ENCODE peak calls at places on chromosomes 6 and 20, in nine cellular contexts. One of them, this sample, is unnamed.
A peak's percentile ranks its signal among the peaks of the same experiment; 100 is the strongest.

GRCh38 chr6:115969207-115969929 is 91.3 kb downstream of the FRK start:
- DNase-seq in A673: peak; percentile 88
- DNase-seq in IMR-90: no peak
- DNase-seq in CD8-positive, alpha-beta T cell: no peak
- DNase-seq in tibial nerve: no peak
- DNase-seq in cardiac muscle cell: no peak
- DNase-seq in cardiac fibroblast: peak; percentile 4
- DNase-seq in Calu3: peak; percentile 3
- DNase-seq in upper lobe of left lung: no peak
- DNase-seq in this sample: no peak

GRCh38 chr20:1820137-1821074 is 74.8 kb upstream of the SIRPA start:
- DNase-seq in cardiac muscle cell: no peak
- DNase-seq in IMR-90: peak; percentile 80
- DNase-seq in CD8-positive, alpha-beta T cell: no peak
- DNase-seq in upper lobe of left lung: peak; percentile 80
- DNase-seq in cardiac fibroblast: peak; percentile 83
- DNase-seq in tibial nerve: no peak
- DNase-seq in A673: no peak
- DNase-seq in Calu3: no peak
- DNase-seq in this sample: no peak

GRCh38 chr6:21451546-21452013 is 142.0 kb upstream of the SOX4 start:
- DNase-seq in cardiac fibroblast: no peak
- DNase-seq in Calu3: no peak
- DNase-seq in IMR-90: no peak
- DNase-seq in CD8-positive, alpha-beta T cell: no peak
- DNase-seq in tibial nerve: no peak
- DNase-seq in A673: no peak
- DNase-seq in upper lobe of left lung: no peak
- DNase-seq in cardiac muscle cell: no peak
- DNase-seq in this sample: no peak

GRCh38 chr6:35299674-35300073 is 2.1 kb downstream of the DEF6 start:
- DNase-seq in cardiac fibroblast: no peak
- DNase-seq in IMR-90: no peak
- DNase-seq in upper lobe of left lung: peak; percentile 62
- DNase-seq in A673: no peak
- DNase-seq in tibial nerve: peak; percentile 48
- DNase-seq in Calu3: no peak
- DNase-seq in CD8-positive, alpha-beta T cell: peak; percentile 27
- DNase-seq in cardiac muscle cell: no peak
- DNase-seq in this sample: no peak

GRCh38 chr6:169863149-169863525 is 111.7 kb downstream of the ERMARD start:
- DNase-seq in cardiac fibroblast: no peak
- DNase-seq in CD8-positive, alpha-beta T cell: no peak
- DNase-seq in IMR-90: no peak
- DNase-seq in tibial nerve: no peak
- DNase-seq in cardiac muscle cell: no peak
- DNase-seq in A673: no peak
- DNase-seq in upper lobe of left lung: peak; percentile 18
- DNase-seq in Calu3: no peak
- DNase-seq in this sample: no peak

GRCh38 chr6:39568896-39569295 is 156.3 kb downstream of the KIF6 start:
- DNase-seq in cardiac fibroblast: peak; percentile 49
- DNase-seq in tibial nerve: no peak
- DNase-seq in CD8-positive, alpha-beta T cell: no peak
- DNase-seq in upper lobe of left lung: no peak
- DNase-seq in IMR-90: peak; percentile 33
- DNase-seq in A673: peak; percentile 33
- DNase-seq in Calu3: no peak
- DNase-seq in cardiac muscle cell: no peak
- DNase-seq in this sample: no peak

GRCh38 chr6:144993870-144994269 is 708.7 kb downstream of the UTRN start:
- DNase-seq in tibial nerve: no peak
- DNase-seq in A673: no peak
- DNase-seq in cardiac muscle cell: peak; percentile 10
- DNase-seq in cardiac fibroblast: peak; percentile 38
- DNase-seq in IMR-90: peak; percentile 79
- DNase-seq in upper lobe of left lung: no peak
- DNase-seq in CD8-positive, alpha-beta T cell: no peak
- DNase-seq in Calu3: no peak
- DNase-seq in this sample: no peak

GRCh38 chr20:46545077-46545826 is 5.2 kb downstream of the OCSTAMP start:
- DNase-seq in CD8-positive, alpha-beta T cell: no peak
- DNase-seq in A673: no peak
- DNase-seq in cardiac muscle cell: no peak
- DNase-seq in IMR-90: peak; percentile 21
- DNase-seq in Calu3: no peak
- DNase-seq in upper lobe of left lung: no peak
- DNase-seq in cardiac fibroblast: no peak
- DNase-seq in tibial nerve: no peak
- DNase-seq in this sample: no peak

GRCh38 chr20:60362531-60362930 is 404.3 kb downstream of the CDH26 start:
- DNase-seq in cardiac fibroblast: no peak
- DNase-seq in Calu3: no peak
- DNase-seq in IMR-90: no peak
- DNase-seq in A673: no peak
- DNase-seq in tibial nerve: no peak
- DNase-seq in upper lobe of left lung: no peak
- DNase-seq in cardiac muscle cell: no peak
- DNase-seq in CD8-positive, alpha-beta T cell: no peak
- DNase-seq in this sample: no peak

GRCh38 chr6:154122195-154122925 is 83.3 kb downstream of the OPRM1 start:
- DNase-seq in CD8-positive, alpha-beta T cell: no peak
- DNase-seq in cardiac muscle cell: no peak
- DNase-seq in Calu3: no peak
- DNase-seq in upper lobe of left lung: no peak
- DNase-seq in IMR-90: no peak
- DNase-seq in A673: no peak
- DNase-seq in cardiac fibroblast: no peak
- DNase-seq in tibial nerve: no peak
- DNase-seq in this sample: no peak

GRCh38 chr6:36392621-36393020 is 5.2 kb upstream of the ETV7 start:
- DNase-seq in CD8-positive, alpha-beta T cell: no peak
- DNase-seq in upper lobe of left lung: no peak
- DNase-seq in cardiac muscle cell: no peak
- DNase-seq in cardiac fibroblast: no peak
- DNase-seq in IMR-90: no peak
- DNase-seq in Calu3: no peak
- DNase-seq in A673: no peak
- DNase-seq in tibial nerve: no peak
- DNase-seq in this sample: no peak
- TF ChIP-seq CTCF in CD8-positive, alpha-beta T cell: no peak
- TF ChIP-seq CTCF in upper lobe of left lung: no peak
- TF ChIP-seq CTCF in cardiac muscle cell: no peak
- TF ChIP-seq CTCF in cardiac fibroblast: no peak
- TF ChIP-seq CTCF in IMR-90: no peak
- TF ChIP-seq CTCF in Calu3: no peak
- TF ChIP-seq CTCF in A673: no peak
- TF ChIP-seq CTCF in tibial nerve: no peak
- TF ChIP-seq CTCF in this sample: no peak

GRCh38 chr6:38020593-38020992 is 201.1 kb downstream of the ZFAND3 start:
- DNase-seq in A673: no peak
- DNase-seq in upper lobe of left lung: no peak
- DNase-seq in IMR-90: no peak
- DNase-seq in Calu3: no peak
- DNase-seq in tibial nerve: no peak
- DNase-seq in cardiac muscle cell: no peak
- DNase-seq in cardiac fibroblast: no peak
- DNase-seq in CD8-positive, alpha-beta T cell: no peak
- DNase-seq in this sample: no peak

GRCh38 chr6:38021571-38021970 is 202.0 kb downstream of the ZFAND3 start:
- DNase-seq in upper lobe of left lung: no peak
- DNase-seq in CD8-positive, alpha-beta T cell: no peak
- DNase-seq in A673: no peak
- DNase-seq in cardiac muscle cell: no peak
- DNase-seq in Calu3: no peak
- DNase-seq in tibial nerve: no peak
- DNase-seq in IMR-90: no peak
- DNase-seq in cardiac fibroblast: no peak
- DNase-seq in this sample: no peak

GRCh38 chr6:38016824-38017223 is 197.3 kb downstream of the ZFAND3 start:
- DNase-seq in cardiac muscle cell: no peak
- DNase-seq in A673: no peak
- DNase-seq in upper lobe of left lung: no peak
- DNase-seq in IMR-90: no peak
- DNase-seq in cardiac fibroblast: no peak
- DNase-seq in Calu3: no peak
- DNase-seq in tibial nerve: no peak
- DNase-seq in CD8-positive, alpha-beta T cell: no peak
- DNase-seq in this sample: no peak

GRCh38 chr6:38021029-38021428 is 201.5 kb downstream of the ZFAND3 start:
- DNase-seq in Calu3: no peak
- DNase-seq in cardiac muscle cell: no peak
- DNase-seq in tibial nerve: no peak
- DNase-seq in cardiac fibroblast: no peak
- DNase-seq in A673: peak; percentile 69
- DNase-seq in upper lobe of left lung: no peak
- DNase-seq in CD8-positive, alpha-beta T cell: no peak
- DNase-seq in IMR-90: no peak
- DNase-seq in this sample: no peak

DNA sequence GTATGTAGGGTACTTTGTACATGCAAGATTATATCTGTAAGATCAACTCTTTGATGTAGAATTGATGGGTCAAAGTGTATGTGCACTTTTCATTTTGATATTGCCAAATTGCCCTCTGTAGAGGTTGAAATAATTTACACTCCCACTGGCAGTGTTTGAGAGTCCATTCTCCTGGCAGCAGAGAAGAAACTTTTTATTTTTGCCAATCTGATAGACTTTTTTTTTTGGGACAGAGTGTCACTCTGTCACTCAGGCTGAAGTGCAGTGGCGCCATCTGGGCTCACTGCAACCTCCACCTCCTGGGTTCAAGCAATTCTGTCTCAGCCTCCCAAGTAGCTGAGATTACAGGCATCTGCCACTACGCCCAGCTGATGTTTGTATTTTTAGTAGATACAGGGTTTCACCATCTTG is 199.2 kb downstream of the ZFAND3 start:
- DNase-seq in IMR-90: no peak
- DNase-seq in CD8-positive, alpha-beta T cell: no peak
- DNase-seq in tibial nerve: no peak
- DNase-seq in A673: no peak
- DNase-seq in Calu3: peak; percentile 4
- DNase-seq in cardiac fibroblast: no peak
- DNase-seq in upper lobe of left lung: no peak
- DNase-seq in cardiac muscle cell: no peak
- DNase-seq in this sample: no peak
- TF ChIP-seq CTCF in IMR-90: no peak
- TF ChIP-seq CTCF in CD8-positive, alpha-beta T cell: no peak
- TF ChIP-seq CTCF in tibial nerve: no peak
- TF ChIP-seq CTCF in A673: peak; percentile 33
- TF ChIP-seq CTCF in Calu3: no peak
- TF ChIP-seq CTCF in cardiac fibroblast: no peak
- TF ChIP-seq CTCF in upper lobe of left lung: no peak
- TF ChIP-seq CTCF in cardiac muscle cell: no peak
- TF ChIP-seq CTCF in this sample: no peak

GRCh38 chr6:143213977-143214376 is 153.3 kb downstream of the AIG1 start:
- DNase-seq in upper lobe of left lung: no peak
- DNase-seq in IMR-90: no peak
- DNase-seq in Calu3: no peak
- DNase-seq in tibial nerve: no peak
- DNase-seq in cardiac fibroblast: no peak
- DNase-seq in cardiac muscle cell: no peak
- DNase-seq in CD8-positive, alpha-beta T cell: no peak
- DNase-seq in A673: no peak
- DNase-seq in this sample: no peak
- TF ChIP-seq CTCF in upper lobe of left lung: no peak
- TF ChIP-seq CTCF in IMR-90: no peak
- TF ChIP-seq CTCF in Calu3: no peak
- TF ChIP-seq CTCF in tibial nerve: no peak
- TF ChIP-seq CTCF in cardiac fibroblast: no peak
- TF ChIP-seq CTCF in cardiac muscle cell: no peak
- TF ChIP-seq CTCF in CD8-positive, alpha-beta T cell: no peak
- TF ChIP-seq CTCF in A673: no peak
- TF ChIP-seq CTCF in this sample: no peak

GRCh38 chr20:56223352-56223751 is 25.2 kb upstream of the MC3R start:
- DNase-seq in cardiac fibroblast: no peak
- DNase-seq in A673: no peak
- DNase-seq in CD8-positive, alpha-beta T cell: no peak
- DNase-seq in cardiac muscle cell: no peak
- DNase-seq in tibial nerve: no peak
- DNase-seq in upper lobe of left lung: no peak
- DNase-seq in Calu3: no peak
- DNase-seq in IMR-90: no peak
- DNase-seq in this sample: no peak
- TF ChIP-seq CTCF in cardiac fibroblast: no peak
- TF ChIP-seq CTCF in A673: no peak
- TF ChIP-seq CTCF in CD8-positive, alpha-beta T cell: no peak
- TF ChIP-seq CTCF in cardiac muscle cell: no peak
- TF ChIP-seq CTCF in tibial nerve: no peak
- TF ChIP-seq CTCF in upper lobe of left lung: no peak
- TF ChIP-seq CTCF in Calu3: no peak
- TF ChIP-seq CTCF in IMR-90: no peak
- TF ChIP-seq CTCF in this sample: no peak

GRCh38 chr20:63180541-63181185 is 35.3 kb downstream of the YTHDF1 start:
- DNase-seq in upper lobe of left lung: no peak
- DNase-seq in cardiac muscle cell: no peak
- DNase-seq in IMR-90: no peak
- DNase-seq in tibial nerve: no peak
- DNase-seq in A673: no peak
- DNase-seq in Calu3: no peak
- DNase-seq in CD8-positive, alpha-beta T cell: no peak
- DNase-seq in cardiac fibroblast: no peak
- DNase-seq in this sample: no peak

GRCh38 chr20:63179876-63180275 is 36.1 kb downstream of the YTHDF1 start:
- DNase-seq in CD8-positive, alpha-beta T cell: no peak
- DNase-seq in upper lobe of left lung: no peak
- DNase-seq in cardiac muscle cell: no peak
- DNase-seq in IMR-90: no peak
- DNase-seq in cardiac fibroblast: no peak
- DNase-seq in Calu3: no peak
- DNase-seq in A673: no peak
- DNase-seq in tibial nerve: no peak
- DNase-seq in this sample: no peak

GRCh38 chr20:63178445-63178818 is 37.5 kb downstream of the YTHDF1 start:
- DNase-seq in tibial nerve: no peak
- DNase-seq in cardiac fibroblast: no peak
- DNase-seq in Calu3: no peak
- DNase-seq in CD8-positive, alpha-beta T cell: no peak
- DNase-seq in IMR-90: no peak
- DNase-seq in upper lobe of left lung: no peak
- DNase-seq in A673: no peak
- DNase-seq in cardiac muscle cell: no peak
- DNase-seq in this sample: peak; percentile 54

GRCh38 chr20:63177785-63178444 is 38.0 kb downstream of the YTHDF1 start:
- DNase-seq in cardiac muscle cell: no peak
- DNase-seq in A673: peak; percentile 31
- DNase-seq in upper lobe of left lung: no peak
- DNase-seq in cardiac fibroblast: peak; percentile 11
- DNase-seq in tibial nerve: no peak
- DNase-seq in CD8-positive, alpha-beta T cell: no peak
- DNase-seq in IMR-90: no peak
- DNase-seq in Calu3: no peak
- DNase-seq in this sample: peak; percentile 28

GRCh38 chr20:63178889-63179751 is 36.8 kb downstream of the YTHDF1 start:
- DNase-seq in IMR-90: peak; percentile 4
- DNase-seq in upper lobe of left lung: no peak
- DNase-seq in CD8-positive, alpha-beta T cell: peak; percentile 59
- DNase-seq in cardiac fibroblast: peak; percentile 9
- DNase-seq in tibial nerve: no peak
- DNase-seq in Calu3: peak; percentile 75
- DNase-seq in cardiac muscle cell: peak; percentile 46
- DNase-seq in A673: peak; percentile 60
- DNase-seq in this sample: peak; percentile 81
- TF ChIP-seq CTCF in IMR-90: peak; percentile 37
- TF ChIP-seq CTCF in upper lobe of left lung: no peak
- TF ChIP-seq CTCF in CD8-positive, alpha-beta T cell: peak; percentile 60
- TF ChIP-seq CTCF in cardiac fibroblast: peak; percentile 34
- TF ChIP-seq CTCF in tibial nerve: peak; percentile 40
- TF ChIP-seq CTCF in Calu3: peak; percentile 65
- TF ChIP-seq CTCF in cardiac muscle cell: peak; percentile 41
- TF ChIP-seq CTCF in A673: peak; percentile 75
- TF ChIP-seq CTCF in this sample: peak; percentile 18